ENCODE peak calls at places on chromosomes 7 and 10, in six cellular contexts. H is MG63, N is AG04450, I is WERI-Rb-1, D is body of pancreas, R is right lobe of liver. Q is an unnamed sample.
A peak's percentile ranks its signal among the peaks of the same experiment; 100 is the strongest.

GRCh38 chr10:99484626-99485581 is 47.8 kb upstream of the NKX2-3 start:
- DNase-seq in N (no peak), D (no peak), R (no peak), I (peak; percentile 33), H (no peak), Q (peak; percentile 23)

GRCh38 chr7:56007167-56007652 is 42.8 kb downstream of the NIPSNAP2 start:
- DNase-seq in D (no peak), N (no peak), H (no peak), R (no peak), I (no peak), Q (no peak)

GRCh38 chr10:13711281-13711680 is 124.5 kb downstream of the PRPF18 start:
- DNase-seq in I (no peak), D (no peak), R (no peak), H (no peak), N (no peak), Q (no peak)

GRCh38 chr7:73436031-73436929 is 2.7 kb downstream of the FZD9 start:
- DNase-seq in N (no peak), R (peak; percentile 46), I (peak; percentile 52), H (no peak), D (no peak), Q (no peak)

GRCh38 chr10:10131984-10132383 is 885.7 kb upstream of the CELF2 start:
- DNase-seq in R (no peak), D (no peak), I (no peak), H (no peak), N (no peak), Q (no peak)

GRCh38 chr7:90191648-90192047 is 19.9 kb upstream of the STEAP2 start:
- DNase-seq in I (no peak), H (no peak), N (no peak), R (no peak), D (no peak), Q (no peak)

GRCh38 chr7:41685684-41686083 is 17.2 kb downstream of the INHBA start:
- DNase-seq in I (no peak), H (no peak), D (no peak), R (no peak), N (peak; percentile 60), Q (no peak)

GRCh38 chr10:100043344-100043743 is 33.6 kb upstream of the DNMBP start:
- DNase-seq in N (no peak), D (no peak), I (no peak), R (no peak), H (peak; percentile 39), Q (no peak)

GRCh38 chr10:101015582-101015973 is 15.4 kb downstream of the PDZD7 start:
- DNase-seq in H (no peak), I (no peak), D (no peak), R (no peak), N (no peak), Q (no peak)

GRCh38 chr10:70334526-70335245 is 47.7 kb downstream of the LRRC20 start:
- DNase-seq in I (no peak), H (no peak), N (no peak), R (no peak), D (no peak), Q (no peak)

GRCh38 chr10:82294874-82295378 is 419.9 kb downstream of the NRG3 start:
- DNase-seq in D (no peak), I (no peak), N (no peak), R (no peak), H (no peak), Q (no peak)

GRCh38 chr10:110502851-110503301 is 5.2 kb downstream of the DUSP5 start:
- DNase-seq in N (no peak), I (no peak), D (peak; percentile 36), H (peak; percentile 89), R (peak; percentile 58), Q (peak; percentile 53)

GRCh38 chr7:45681596-45682357 is 107.6 kb downstream of the ADCY1 start:
- DNase-seq in H (no peak), D (no peak), R (no peak), N (no peak), I (no peak), Q (no peak)

GRCh38 chr10:80452688-80453391 is 1.3 kb upstream of the TSPAN14 start:
- DNase-seq in D (no peak), I (no peak), H (no peak), R (peak; percentile 58), N (no peak), Q (no peak)

GRCh38 chr7:1693419-1693990 is 23.4 kb downstream of the ELFN1 start:
- DNase-seq in R (no peak), I (peak; percentile 6), H (no peak), D (peak; percentile 32), N (no peak), Q (peak; percentile 17)

GRCh38 chr7:101870361-101871062 is 53.1 kb downstream of the CUX1 start:
- DNase-seq in R (no peak), D (no peak), H (no peak), N (no peak), I (no peak), Q (no peak)

GRCh38 chr7:29457141-29457561 is 106.5 kb upstream of the PRR15 start:
- DNase-seq in I (no peak), D (no peak), N (no peak), H (no peak), R (no peak), Q (no peak)

GRCh38 chr10:132163278-132163765 is 23.4 kb upstream of the DPYSL4 start:
- DNase-seq in D (no peak), I (peak; percentile 96), R (no peak), H (peak; percentile 52), N (no peak), Q (peak; percentile 82)

GRCh38 chr7:371119-371778 is 81.3 kb downstream of the FOXL3 start:
- DNase-seq in H (no peak), R (peak; percentile 28), I (no peak), D (peak; percentile 60), N (no peak), Q (peak; percentile 38)

GRCh38 chr10:33165911-33166310 is 168.6 kb downstream of the NRP1 start:
- DNase-seq in H (no peak), N (no peak), D (no peak), I (no peak), R (no peak), Q (no peak)

GRCh38 chr7:39133088-39133487 is 155.4 kb downstream of the POU6F2 start:
- DNase-seq in D (no peak), R (no peak), I (no peak), H (no peak), N (no peak), Q (no peak)

GRCh38 chr10:18303851-18304800 is 163.9 kb downstream of the CACNB2 start:
- DNase-seq in R (no peak), I (no peak), D (no peak), H (no peak), N (no peak), Q (no peak)

GRCh38 chr7:130853503-130854279 is 119.7 kb upstream of the KLF14 start:
- DNase-seq in R (no peak), I (no peak), D (no peak), H (peak; percentile 55), N (no peak), Q (peak; percentile 23)

GRCh38 chr7:130393095-130393494 is 12.8 kb downstream of the CPA1 start:
- DNase-seq in I (no peak), H (peak; percentile 64), D (no peak), N (no peak), R (no peak), Q (no peak)

GRCh38 chr10:100043796-100044195 is 34.0 kb upstream of the DNMBP start:
- DNase-seq in H (peak; percentile 36), I (no peak), N (no peak), D (no peak), R (no peak), Q (no peak)

GRCh38 chr7:99720370-99721128 is 14.4 kb downstream of the CYP3A7 start:
- DNase-seq in H (no peak), N (no peak), R (no peak), D (peak; percentile 53), I (no peak), Q (no peak)

GRCh38 chr7:33917661-33918060 is 12.3 kb downstream of the BMPER start:
- DNase-seq in D (no peak), I (no peak), H (no peak), R (no peak), N (no peak), Q (no peak)

GRCh38 chr7:70598976-70599375 is 533.0 kb upstream of the GALNT17 start:
- DNase-seq in D (peak; percentile 21), N (no peak), I (no peak), H (no peak), R (no peak), Q (peak; percentile 93)

GRCh38 chr7:30887464-30887872 is 24.2 kb upstream of the AQP1 start:
- DNase-seq in H (no peak), R (no peak), N (no peak), D (peak; percentile 50), I (peak; percentile 71), Q (no peak)

GRCh38 chr10:95706990-95707389 is 13.3 kb upstream of the TCTN3 start:
- DNase-seq in D (no peak), I (no peak), N (no peak), H (no peak), R (no peak), Q (no peak)

GRCh38 chr7:34096135-34096775 is 190.9 kb downstream of the BMPER start:
- DNase-seq in I (no peak), N (peak; percentile 55), D (peak; percentile 36), H (peak; percentile 61), R (peak; percentile 38), Q (peak; percentile 36)

DNA sequence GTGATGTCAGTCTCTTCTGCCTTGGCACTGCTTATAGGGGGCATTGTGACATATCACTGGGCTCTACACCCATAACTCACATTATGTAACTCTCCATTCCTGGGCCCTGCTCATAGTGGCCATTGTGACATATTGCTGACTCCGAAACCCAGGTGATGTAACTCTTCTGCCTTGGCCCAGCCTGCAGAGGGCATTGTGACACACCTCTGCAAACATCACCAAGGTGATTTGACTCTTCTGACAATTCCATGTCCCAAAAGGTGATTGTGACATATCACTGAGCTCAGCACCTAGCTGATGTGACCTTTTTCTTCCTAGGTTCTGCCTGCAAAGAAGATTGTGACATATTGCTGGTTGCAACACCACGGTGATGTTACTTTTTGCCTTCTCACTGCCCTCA is 36.5 kb upstream of the ZNF680 start:
- DNase-seq in D (no peak), I (no peak), N (no peak), H (no peak), R (peak; percentile 28), Q (no peak)
- H3K9me3 ChIP-seq in D (no peaks in the 10 kb centered on the region), I (no peaks in the 10 kb centered on the region), N (peaks cover 8% of the 10 kb centered on the region), H (no peaks in the 10 kb centered on the region), R (no peaks in the 10 kb centered on the region), Q (peaks cover 31% of the 10 kb centered on the region)

GRCh38 chr7:157969995-157970394 is 617.6 kb downstream of the PTPRN2 start:
- DNase-seq in H (no peak), D (no peak), I (no peak), R (no peak), N (no peak), Q (no peak)
- H3K9me3 ChIP-seq in H (no peaks in the 10 kb centered on the region), D (peaks cover 14% of the 10 kb centered on the region), I (peaks cover 12% of the 10 kb centered on the region), R (no peaks in the 10 kb centered on the region), N (peaks cover 74% of the 10 kb centered on the region), Q (peaks cover 23% of the 10 kb centered on the region)

DNA sequence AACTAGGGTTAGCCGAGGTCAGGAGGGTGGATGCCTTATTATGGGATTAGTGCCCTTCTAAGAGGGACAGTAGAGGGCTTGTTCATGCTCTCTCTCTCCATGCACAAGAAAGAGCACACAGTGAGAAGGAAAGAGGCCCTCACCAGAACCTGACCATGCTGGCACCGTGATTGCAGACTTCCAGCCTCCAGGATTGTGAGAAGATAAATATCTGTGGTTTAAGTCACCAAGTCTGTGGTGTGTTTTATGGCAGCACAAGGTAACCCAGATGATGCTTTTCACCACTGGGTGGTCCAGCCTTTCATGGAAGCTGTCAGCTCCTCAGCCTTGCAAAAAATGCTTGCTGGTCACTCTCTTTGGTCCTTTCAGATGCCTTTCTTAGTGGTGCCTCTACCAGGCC is 175.9 kb downstream of the ANKRD30A start:
- DNase-seq in H (no peak), I (no peak), N (no peak), D (no peak), R (no peak), Q (no peak)
- H3K9me3 ChIP-seq in H (no peaks in the 10 kb centered on the region), I (no peaks in the 10 kb centered on the region), N (peaks cover 22% of the 10 kb centered on the region), D (no peaks in the 10 kb centered on the region), R (no peaks in the 10 kb centered on the region), Q (peaks cover 69% of the 10 kb centered on the region)

GRCh38 chr7:136139392-136139791 is 162.2 kb upstream of the MTPN start:
- DNase-seq in I (no peak), D (no peak), R (no peak), N (no peak), H (no peak), Q (no peak)
- H3K9me3 ChIP-seq in I (no peaks in the 10 kb centered on the region), D (no peaks in the 10 kb centered on the region), R (no peaks in the 10 kb centered on the region), N (no peaks in the 10 kb centered on the region), H (no peaks in the 10 kb centered on the region), Q (no peaks in the 10 kb centered on the region)

Q was measured in mucosa of descending colon.